ENCODE peak calls at places on chromosomes 6 and 20, in seven cellular contexts. One of them, this sample, is unnamed.
A peak's percentile ranks its signal among the peaks of the same experiment; 100 is the strongest.

GRCh38 chr20:25204550-25205276 is 9.2 kb downstream of the ENTPD6 start:
- DNase-seq in psoas muscle: no peak
- DNase-seq in endothelial cell: no peak
- DNase-seq in cardiac muscle cell: no peak
- DNase-seq in astrocyte of the spinal cord: no peak
- DNase-seq in activated CD8-positive, alpha-beta T cell treated with anti-CD3 and anti-CD28 coated beads for 36 hours: no peak
- DNase-seq in NB4: peak; percentile 66
- DNase-seq in this sample: no peak

GRCh38 chr6:34243131-34243771 is 5.6 kb downstream of the SMIM29 start:
- DNase-seq in psoas muscle: no peak
- DNase-seq in endothelial cell: no peak
- DNase-seq in cardiac muscle cell: no peak
- DNase-seq in astrocyte of the spinal cord: peak; percentile 58
- DNase-seq in activated CD8-positive, alpha-beta T cell treated with anti-CD3 and anti-CD28 coated beads for 36 hours: peak; percentile 59
- DNase-seq in NB4: peak; percentile 55
- DNase-seq in this sample: no peak

GRCh38 chr20:62405108-62405980 is 1.7 kb downstream of the CABLES2 start:
- DNase-seq in psoas muscle: peak; percentile 78
- DNase-seq in endothelial cell: peak; percentile 60
- DNase-seq in cardiac muscle cell: peak; percentile 62
- DNase-seq in astrocyte of the spinal cord: peak; percentile 22
- DNase-seq in activated CD8-positive, alpha-beta T cell treated with anti-CD3 and anti-CD28 coated beads for 36 hours: no peak
- DNase-seq in NB4: peak; percentile 76
- DNase-seq in this sample: no peak

GRCh38 chr6:42532038-42532669 is 31.7 kb upstream of the UBR2 start:
- DNase-seq in psoas muscle: no peak
- DNase-seq in endothelial cell: peak; percentile 14
- DNase-seq in cardiac muscle cell: peak; percentile 77
- DNase-seq in astrocyte of the spinal cord: peak; percentile 66
- DNase-seq in activated CD8-positive, alpha-beta T cell treated with anti-CD3 and anti-CD28 coated beads for 36 hours: peak; percentile 25
- DNase-seq in NB4: peak; percentile 86
- DNase-seq in this sample: no peak

GRCh38 chr6:2132416-2132815 is 113.0 kb downstream of the GMDS start:
- DNase-seq in psoas muscle: no peak
- DNase-seq in endothelial cell: no peak
- DNase-seq in cardiac muscle cell: no peak
- DNase-seq in astrocyte of the spinal cord: no peak
- DNase-seq in activated CD8-positive, alpha-beta T cell treated with anti-CD3 and anti-CD28 coated beads for 36 hours: no peak
- DNase-seq in NB4: no peak
- DNase-seq in this sample: no peak

GRCh38 chr20:21398505-21399057 is 1.3 kb upstream of the NKX2-4 start:
- DNase-seq in psoas muscle: no peak
- DNase-seq in endothelial cell: no peak
- DNase-seq in cardiac muscle cell: no peak
- DNase-seq in astrocyte of the spinal cord: peak; percentile 30
- DNase-seq in activated CD8-positive, alpha-beta T cell treated with anti-CD3 and anti-CD28 coated beads for 36 hours: no peak
- DNase-seq in NB4: no peak
- DNase-seq in this sample: no peak

GRCh38 chr20:1637755-1638154 is 17.9 kb upstream of the SIRPB1 start:
- DNase-seq in psoas muscle: no peak
- DNase-seq in endothelial cell: no peak
- DNase-seq in cardiac muscle cell: no peak
- DNase-seq in astrocyte of the spinal cord: no peak
- DNase-seq in activated CD8-positive, alpha-beta T cell treated with anti-CD3 and anti-CD28 coated beads for 36 hours: no peak
- DNase-seq in NB4: no peak
- DNase-seq in this sample: no peak

GRCh38 chr20:47181056-47181862 is 175.2 kb downstream of the ZMYND8 start:
- DNase-seq in psoas muscle: no peak
- DNase-seq in endothelial cell: no peak
- DNase-seq in cardiac muscle cell: no peak
- DNase-seq in astrocyte of the spinal cord: peak; percentile 43
- DNase-seq in activated CD8-positive, alpha-beta T cell treated with anti-CD3 and anti-CD28 coated beads for 36 hours: peak; percentile 47
- DNase-seq in NB4: peak; percentile 82
- DNase-seq in this sample: no peak

DNA sequence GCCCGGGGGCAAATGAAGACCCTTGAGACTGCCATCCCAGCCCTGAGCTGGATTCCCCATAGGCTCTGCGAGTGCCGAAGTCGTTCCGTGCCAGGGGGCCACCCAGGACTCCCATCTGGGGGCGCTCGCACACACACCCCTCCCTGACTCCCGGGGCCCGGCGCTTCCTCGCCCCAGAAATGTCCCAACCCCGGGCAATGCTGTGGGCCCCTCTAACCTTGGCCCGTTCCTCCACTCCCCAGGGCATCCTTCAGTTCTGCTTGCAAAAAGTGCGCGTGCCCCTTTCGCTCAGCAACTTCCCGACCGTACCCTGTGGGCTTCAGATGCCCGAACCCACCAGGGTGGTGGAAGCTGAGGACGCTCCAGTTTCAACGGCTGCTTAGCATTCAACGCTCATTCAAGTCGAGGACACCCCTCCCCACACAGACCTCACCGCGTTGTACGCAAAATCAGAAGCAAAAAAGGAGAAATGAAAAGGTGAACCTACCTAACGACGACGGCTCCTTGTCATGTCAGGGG is 25.4 kb downstream of the RIPOR2 start:
- DNase-seq in psoas muscle: peak; percentile 67
- DNase-seq in endothelial cell: peak; percentile 10
- DNase-seq in cardiac muscle cell: peak; percentile 42
- DNase-seq in astrocyte of the spinal cord: no peak
- DNase-seq in activated CD8-positive, alpha-beta T cell treated with anti-CD3 and anti-CD28 coated beads for 36 hours: peak; percentile 65
- DNase-seq in NB4: no peak
- DNase-seq in this sample: no peak
- TF ChIP-seq CTCF in psoas muscle: peak; percentile 15
- TF ChIP-seq CTCF in endothelial cell: no peak
- TF ChIP-seq CTCF in cardiac muscle cell: peak; percentile 38
- TF ChIP-seq CTCF in astrocyte of the spinal cord: no peak
- TF ChIP-seq CTCF in activated CD8-positive, alpha-beta T cell treated with anti-CD3 and anti-CD28 coated beads for 36 hours: peak; percentile 44
- TF ChIP-seq CTCF in NB4: no peak
- TF ChIP-seq CTCF in this sample: no peak

DNA sequence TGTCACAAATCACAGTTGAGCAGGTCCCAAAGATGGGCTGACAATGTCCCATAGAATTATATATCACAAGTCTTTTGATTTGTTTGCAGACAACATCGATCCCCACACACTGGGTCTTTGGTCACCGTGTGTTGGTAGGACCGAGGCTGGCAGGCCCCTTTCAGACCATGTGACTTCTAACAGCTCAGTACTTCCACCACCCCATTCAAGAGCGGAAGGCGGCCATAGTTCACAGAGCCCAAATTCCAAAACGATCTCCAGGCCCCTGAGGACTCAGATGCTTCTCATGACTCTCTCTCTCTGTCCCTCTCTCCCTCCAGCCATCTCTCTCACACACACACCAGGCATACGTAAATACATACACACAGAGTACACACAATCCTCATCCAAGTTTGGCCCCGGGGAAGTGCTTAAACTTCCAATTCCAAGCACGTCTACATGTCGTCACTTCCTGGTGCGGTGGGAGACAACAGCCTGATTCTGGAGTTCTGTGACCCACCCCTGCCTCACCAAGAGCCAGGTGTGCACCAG is 155.9 kb upstream of the INSM1 start:
- DNase-seq in psoas muscle: no peak
- DNase-seq in endothelial cell: no peak
- DNase-seq in cardiac muscle cell: no peak
- DNase-seq in astrocyte of the spinal cord: no peak
- DNase-seq in activated CD8-positive, alpha-beta T cell treated with anti-CD3 and anti-CD28 coated beads for 36 hours: no peak
- DNase-seq in NB4: no peak
- DNase-seq in this sample: no peak
- TF ChIP-seq CTCF in psoas muscle: no peak
- TF ChIP-seq CTCF in endothelial cell: no peak
- TF ChIP-seq CTCF in cardiac muscle cell: no peak
- TF ChIP-seq CTCF in astrocyte of the spinal cord: no peak
- TF ChIP-seq CTCF in activated CD8-positive, alpha-beta T cell treated with anti-CD3 and anti-CD28 coated beads for 36 hours: no peak
- TF ChIP-seq CTCF in NB4: no peak
- TF ChIP-seq CTCF in this sample: no peak

GRCh38 chr6:100459291-100459690 is 5.4 kb downstream of the SIM1 start:
- DNase-seq in psoas muscle: no peak
- DNase-seq in endothelial cell: no peak
- DNase-seq in cardiac muscle cell: no peak
- DNase-seq in astrocyte of the spinal cord: no peak
- DNase-seq in activated CD8-positive, alpha-beta T cell treated with anti-CD3 and anti-CD28 coated beads for 36 hours: no peak
- DNase-seq in NB4: no peak
- DNase-seq in this sample: no peak
- TF ChIP-seq CTCF in psoas muscle: no peak
- TF ChIP-seq CTCF in endothelial cell: no peak
- TF ChIP-seq CTCF in cardiac muscle cell: no peak
- TF ChIP-seq CTCF in astrocyte of the spinal cord: no peak
- TF ChIP-seq CTCF in activated CD8-positive, alpha-beta T cell treated with anti-CD3 and anti-CD28 coated beads for 36 hours: no peak
- TF ChIP-seq CTCF in NB4: no peak
- TF ChIP-seq CTCF in this sample: no peak

DNA sequence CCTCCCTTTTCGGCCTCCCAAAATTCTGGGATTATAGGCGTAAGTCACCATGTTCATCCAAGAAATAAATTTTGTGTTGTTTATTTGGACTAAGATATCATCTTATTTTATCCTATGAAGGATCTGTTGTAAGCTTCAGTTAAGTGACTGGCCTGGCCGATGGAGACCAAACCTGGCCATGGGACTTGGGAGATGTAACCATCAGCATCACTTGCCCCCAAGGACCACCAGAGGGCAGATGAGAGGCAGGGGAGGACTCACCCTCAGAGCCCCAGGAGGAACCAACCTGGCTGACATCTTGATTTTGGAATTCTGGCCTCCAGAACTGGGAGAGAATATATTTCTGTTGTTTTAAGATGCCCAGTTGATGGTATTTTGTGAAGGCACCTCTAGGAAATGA is 266.7 kb downstream of the CDH26 start:
- DNase-seq in psoas muscle: no peak
- DNase-seq in endothelial cell: peak; percentile 30
- DNase-seq in cardiac muscle cell: peak; percentile 21
- DNase-seq in astrocyte of the spinal cord: no peak
- DNase-seq in activated CD8-positive, alpha-beta T cell treated with anti-CD3 and anti-CD28 coated beads for 36 hours: peak; percentile 38
- DNase-seq in NB4: peak; percentile 38
- DNase-seq in this sample: no peak
- TF ChIP-seq CTCF in psoas muscle: no peak
- TF ChIP-seq CTCF in endothelial cell: peak; percentile 58
- TF ChIP-seq CTCF in cardiac muscle cell: no peak
- TF ChIP-seq CTCF in astrocyte of the spinal cord: peak; percentile 65
- TF ChIP-seq CTCF in activated CD8-positive, alpha-beta T cell treated with anti-CD3 and anti-CD28 coated beads for 36 hours: peak; percentile 28
- TF ChIP-seq CTCF in NB4: peak; percentile 51
- TF ChIP-seq CTCF in this sample: peak; percentile 19

GRCh38 chr6:163457637-163458561 is 43.4 kb downstream of the QKI start:
- DNase-seq in psoas muscle: no peak
- DNase-seq in endothelial cell: no peak
- DNase-seq in cardiac muscle cell: peak; percentile 44
- DNase-seq in astrocyte of the spinal cord: peak; percentile 90
- DNase-seq in activated CD8-positive, alpha-beta T cell treated with anti-CD3 and anti-CD28 coated beads for 36 hours: no peak
- DNase-seq in NB4: peak; percentile 68
- DNase-seq in this sample: no peak
- TF ChIP-seq CTCF in psoas muscle: no peak
- TF ChIP-seq CTCF in endothelial cell: no peak
- TF ChIP-seq CTCF in cardiac muscle cell: no peak
- TF ChIP-seq CTCF in astrocyte of the spinal cord: no peak
- TF ChIP-seq CTCF in activated CD8-positive, alpha-beta T cell treated with anti-CD3 and anti-CD28 coated beads for 36 hours: no peak
- TF ChIP-seq CTCF in NB4: no peak
- TF ChIP-seq CTCF in this sample: no peak